ENCODE peak calls at places on chromosomes 1 and 21, in eight cellular contexts. A is iPS DF 6.9, I is endodermal cell, F is heart right ventricle, B is tibial nerve, T is mesenchymal stem cell, S is thoracic aorta, E is HepG2. Z is an unnamed sample.

GRCh38 chr1:110150330-110151174 is at the start of gene SLC6A17:
- DNase-seq in E (no peak), T (peak; percentile 30), S (no peak), F (no peak), B (no peak), A (no peak), I (peak; percentile 82), Z (no peak)

GRCh38 chr1:153587314-153587713 is 21.7 kb upstream of the S100A2 start:
- DNase-seq in I (no peak), F (no peak), A (no peak), E (no peak), T (no peak), S (no peak), B (no peak), Z (no peak)

GRCh38 chr1:33268457-33268856 is 12.2 kb downstream of the ZNF362 start:
- DNase-seq in E (no peak), B (no peak), F (no peak), A (no peak), S (no peak), I (no peak), T (no peak), Z (no peak)

GRCh38 chr1:193486671-193487229 is 300.3 kb upstream of the B3GALT2 start:
- DNase-seq in T (no peak), I (no peak), F (no peak), S (no peak), B (no peak), E (no peak), A (no peak), Z (no peak)

GRCh38 chr1:196407358-196408041 is 200.7 kb downstream of the KCNT2 start:
- DNase-seq in E (no peak), A (no peak), T (peak; percentile 54), I (no peak), B (no peak), S (no peak), F (no peak), Z (no peak)

GRCh38 chr1:113538225-113538624 is 147.9 kb downstream of the MAGI3 start:
- DNase-seq in A (no peak), S (no peak), E (no peak), F (no peak), I (no peak), T (no peak), B (no peak), Z (no peak)

GRCh38 chr21:15379776-15380175 is 315.0 kb upstream of the NRIP1 start:
- DNase-seq in I (no peak), S (no peak), E (no peak), B (no peak), T (no peak), A (no peak), F (no peak), Z (no peak)

GRCh38 chr1:41811978-41812852 is 106.5 kb downstream of the HIVEP3 start:
- DNase-seq in E (peak; percentile 14), I (peak; percentile 88), T (peak; percentile 95), F (peak; percentile 54), S (no peak), A (peak; percentile 68), B (no peak), Z (peak; percentile 61)

GRCh38 chr1:150764617-150765090 is 924 bp downstream of the CTSS start:
- DNase-seq in A (no peak), T (peak; percentile 96), B (no peak), E (peak; percentile 1), S (no peak), F (no peak), I (no peak), Z (no peak)

GRCh38 chr1:29542476-29543015 is 306.2 kb downstream of the PTPRU start:
- DNase-seq in I (peak; percentile 18), S (no peak), E (no peak), T (no peak), B (no peak), F (no peak), A (no peak), Z (no peak)

GRCh38 chr1:22131875-22132486 is 10.9 kb downstream of the WNT4 start:
- DNase-seq in I (peak; percentile 93), S (no peak), A (no peak), B (no peak), E (peak; percentile 30), F (no peak), T (peak; percentile 44), Z (peak; percentile 72)

GRCh38 chr1:215476541-215476940 is 90.6 kb upstream of the KCTD3 start:
- DNase-seq in F (no peak), E (no peak), B (no peak), T (peak; percentile 60), A (no peak), S (no peak), I (no peak), Z (no peak)

GRCh38 chr1:59128784-59129227 is 168.1 kb upstream of the FGGY start:
- DNase-seq in B (no peak), A (no peak), S (no peak), F (no peak), I (peak; percentile 54), E (no peak), T (no peak), Z (no peak)

GRCh38 chr1:234610061-234610581 is at the start of gene IRF2BP2:
- DNase-seq in E (peak; percentile 68), F (peak; percentile 85), B (peak; percentile 74), A (no peak), T (peak; percentile 84), I (peak; percentile 89), S (no peak), Z (peak; percentile 78)

GRCh38 chr1:234608720-234609527 is 1.1 kb downstream of the IRF2BP2 start:
- DNase-seq in S (no peak), I (peak; percentile 73), B (no peak), T (peak; percentile 63), F (peak; percentile 62), A (no peak), E (no peak), Z (peak; percentile 55)

GRCh38 chr1:234608026-234608719 is 1.8 kb downstream of the IRF2BP2 start:
- DNase-seq in T (peak; percentile 95), F (peak; percentile 70), S (peak; percentile 74), B (peak; percentile 60), E (peak; percentile 93), I (peak; percentile 81), A (no peak), Z (peak; percentile 89)

GRCh38 chr1:234610582-234611152 is 689 bp upstream of the IRF2BP2 start:
- DNase-seq in B (peak; percentile 93), I (peak; percentile 96), T (peak; percentile 94), E (peak; percentile 90), S (peak; percentile 77), A (no peak), F (peak; percentile 97), Z (peak; percentile 89)

DNA sequence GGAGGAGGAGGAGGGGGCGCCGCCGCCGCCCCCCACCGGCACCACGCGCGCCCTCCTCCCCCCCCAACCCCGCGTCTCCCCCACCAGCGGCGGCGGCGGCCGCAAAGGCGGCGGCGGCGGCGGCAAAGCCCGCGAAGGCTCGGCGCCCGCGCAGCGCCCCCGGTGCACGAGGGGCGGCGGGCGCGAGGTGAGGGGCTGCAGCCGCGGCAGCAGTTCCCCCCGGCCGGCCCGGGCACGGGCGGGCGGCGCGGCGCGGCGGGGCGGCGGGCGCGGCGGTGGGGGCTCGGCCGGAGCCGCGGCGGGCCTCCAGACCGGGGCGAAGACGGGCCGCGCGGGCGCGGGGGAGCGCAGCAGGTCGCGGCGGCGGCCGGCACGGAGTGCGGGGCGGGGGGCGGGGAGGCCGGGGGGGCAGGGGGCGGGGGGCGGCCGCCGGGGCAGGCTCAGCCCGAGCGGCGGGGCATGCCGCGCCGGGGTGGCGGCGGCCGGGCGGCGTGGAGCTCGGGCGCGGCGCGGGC is 393 bp downstream of the IRF2BP2 start:
- DNase-seq in B (no peak), A (no peak), F (peak; percentile 37), S (no peak), I (no peak), E (no peak), T (no peak), Z (no peak)
- H3K4me1 ChIP-seq in B (peaks cover 34% of the 10 kb centered on the region), A (peaks cover 10% of the 10 kb centered on the region), F (peaks cover 46% of the 10 kb centered on the region), S (peaks cover 39% of the 10 kb centered on the region), I (peaks cover 10% of the 10 kb centered on the region), E (peaks cover 37% of the 10 kb centered on the region), T (peaks cover 18% of the 10 kb centered on the region), Z (peaks cover 52% of the 10 kb centered on the region)

DNA sequence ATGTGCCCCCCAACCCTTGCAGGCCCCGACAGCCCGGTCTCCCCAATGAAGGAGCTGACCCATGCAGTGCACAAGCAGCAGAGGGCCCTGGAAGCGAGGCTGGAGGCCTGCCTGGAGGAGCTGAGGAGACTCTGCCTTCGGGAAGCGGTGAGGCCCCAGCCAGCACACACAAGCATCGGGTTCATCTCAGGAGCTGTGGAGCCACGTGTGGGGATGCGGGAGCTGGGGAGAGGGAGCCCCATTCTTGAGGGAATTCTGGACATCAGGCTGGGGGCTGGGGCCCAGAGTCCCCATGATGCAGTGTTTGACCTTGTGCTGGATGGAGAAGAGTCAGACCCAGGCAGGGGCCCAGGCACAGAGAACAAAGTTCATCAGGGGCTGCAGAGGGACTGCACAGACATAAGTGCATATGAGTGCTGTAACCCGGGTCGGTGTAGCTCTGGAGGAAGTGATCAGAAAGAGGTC is 4.8 kb downstream of the INAVA start:
- DNase-seq in I (no peak), F (no peak), B (no peak), E (peak; percentile 50), A (no peak), T (no peak), S (no peak), Z (no peak)
- H3K4me1 ChIP-seq in I (peaks cover 25% of the 10 kb centered on the region), F (no peaks in the 10 kb centered on the region), B (no peaks in the 10 kb centered on the region), E (peaks cover 63% of the 10 kb centered on the region), A (peaks cover 16% of the 10 kb centered on the region), T (peaks cover 45% of the 10 kb centered on the region), S (no peaks in the 10 kb centered on the region), Z (no peaks in the 10 kb centered on the region)

DNA sequence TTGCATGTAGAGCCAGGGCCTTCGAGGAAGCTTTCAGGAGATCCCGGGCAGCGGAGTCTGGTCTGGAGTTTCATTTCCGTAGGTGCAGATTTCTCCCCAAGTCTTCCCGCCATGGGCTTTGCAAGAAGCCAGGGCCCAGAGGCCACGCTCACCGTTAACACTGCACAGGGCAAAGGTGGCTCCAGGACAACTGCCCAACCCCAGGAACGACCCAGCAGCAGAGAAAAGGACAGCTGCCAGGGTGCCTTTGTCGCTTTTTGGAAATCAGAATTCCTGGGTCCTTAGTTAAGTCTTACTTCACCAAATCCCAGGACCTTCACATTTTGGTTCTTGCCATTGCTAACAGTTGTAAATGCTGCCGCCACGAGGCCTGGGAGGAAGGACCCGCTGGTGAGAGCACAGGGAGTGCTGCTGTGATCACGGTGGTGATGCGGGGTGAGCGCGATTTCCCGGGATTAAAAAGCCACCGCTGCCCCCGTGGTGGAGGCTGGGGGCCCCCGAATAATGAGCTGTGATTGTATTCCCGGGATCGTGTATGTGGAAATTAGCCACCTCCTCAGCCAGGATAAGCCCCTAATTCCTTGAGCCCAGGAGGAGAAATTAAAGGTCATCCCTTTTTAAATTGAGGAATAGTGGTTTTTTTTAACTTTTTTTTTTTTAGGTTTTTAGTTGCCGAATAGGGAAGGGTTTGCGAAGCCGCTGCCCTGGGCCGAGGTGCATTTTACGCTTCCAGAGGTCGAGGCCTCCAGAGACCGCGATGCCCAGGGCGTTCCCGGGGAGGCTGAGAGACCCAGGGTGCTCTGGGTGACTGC is 8.2 kb downstream of the SIM2 start:
- DNase-seq in B (no peak), I (peak; percentile 81), S (no peak), E (no peak), A (no peak), F (no peak), T (no peak), Z (no peak)
- H3K4me1 ChIP-seq in B (peaks cover 36% of the 10 kb centered on the region), I (peaks cover 14% of the 10 kb centered on the region), S (peaks cover 46% of the 10 kb centered on the region), E (no peaks in the 10 kb centered on the region), A (peaks cover 6% of the 10 kb centered on the region), F (peaks cover 66% of the 10 kb centered on the region), T (peaks cover 49% of the 10 kb centered on the region), Z (peaks cover 55% of the 10 kb centered on the region)

DNA sequence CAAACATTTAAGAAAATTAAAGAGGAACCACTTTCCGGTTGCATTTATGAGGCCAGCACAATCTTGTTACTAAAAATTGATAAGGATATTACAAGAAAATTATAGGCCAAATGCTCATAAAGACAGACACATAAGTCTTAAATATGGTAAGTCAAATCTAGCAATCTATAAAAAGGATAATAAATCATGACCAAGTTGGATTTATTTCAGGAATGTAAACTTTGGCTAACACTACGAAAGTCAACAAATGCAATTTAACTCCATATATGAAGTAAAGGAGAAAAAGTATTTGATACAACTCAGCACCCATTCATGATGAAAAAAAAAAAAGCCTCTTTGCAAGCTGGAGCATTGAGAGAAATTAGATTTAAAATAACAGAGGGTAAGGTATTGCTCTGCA is 6.3 kb downstream of the HHAT start:
- DNase-seq in I (no peak), A (no peak), S (no peak), B (no peak), F (no peak), E (no peak), T (no peak), Z (no peak)
- H3K4me1 ChIP-seq in I (no peaks in the 10 kb centered on the region), A (no peaks in the 10 kb centered on the region), S (peaks cover 2% of the 10 kb centered on the region), B (no peaks in the 10 kb centered on the region), F (peaks cover 11% of the 10 kb centered on the region), E (peaks cover 6% of the 10 kb centered on the region), T (peaks cover 2% of the 10 kb centered on the region), Z (peaks cover 3% of the 10 kb centered on the region)